ENCODE peak calls at places on chromosomes 4 and X, in four cellular contexts. B is H1, P is stomach, F is IMR-90. Q is an unnamed sample.

GRCh38 chr4:133130171-133130570 is 18.9 kb upstream of the PCDH10 start:
- DNase-seq in F (no peak), B (no peak), P (no peak), Q (no peak)

GRCh38 chr4:75016472-75016871 is 83.6 kb downstream of the PARM1 start:
- DNase-seq in B (no peak), F (no peak), P (no peak), Q (no peak)

GRCh38 chr4:157265281-157265680 is 44.8 kb downstream of the GRIA2 start:
- DNase-seq in F (no peak), P (peak; percentile 25), B (no peak), Q (no peak)

GRCh38 chrX:46994096-46994495 is 81.9 kb downstream of the JADE3 start:
- DNase-seq in F (peak; percentile 0), P (no peak), B (no peak), Q (no peak)

GRCh38 chr4:82661601-82662000 is 99.8 kb upstream of the TMEM150C start:
- DNase-seq in B (no peak), F (no peak), P (no peak), Q (no peak)

GRCh38 chr4:106585920-106586349 is 217.4 kb upstream of the GIMD1 start:
- DNase-seq in F (no peak), B (no peak), P (no peak), Q (no peak)

GRCh38 chr4:153215976-153216375 is 11.7 kb downstream of the TRIM2 start:
- DNase-seq in F (no peak), P (no peak), B (no peak), Q (no peak)

GRCh38 chr4:26029512-26030131 is 115.6 kb downstream of the SMIM20 start:
- DNase-seq in B (no peak), P (no peak), F (no peak), Q (no peak)

GRCh38 chr4:55075376-55075775 is 50.0 kb downstream of the KDR start:
- DNase-seq in B (no peak), F (no peak), P (no peak), Q (no peak)

GRCh38 chr4:53103489-53103888 is 241.4 kb downstream of the RASL11B start:
- DNase-seq in P (no peak), B (no peak), F (no peak), Q (no peak)

GRCh38 chrX:46838974-46839480 is 2.2 kb downstream of the RP2 start:
- DNase-seq in P (no peak), B (no peak), F (peak; percentile 22), Q (no peak)

GRCh38 chrX:72714471-72714916 is 388 bp upstream of the PHKA1 start:
- DNase-seq in P (peak; percentile 68), F (peak; percentile 62), B (peak; percentile 9), Q (peak; percentile 28)

GRCh38 chr4:15655223-15656037 is at the start of gene FBXL5:
- DNase-seq in B (no peak), F (peak; percentile 84), P (peak; percentile 84), Q (peak; percentile 68)

GRCh38 chr4:1367230-1367935 is 20.4 kb downstream of the UVSSA start:
- DNase-seq in F (no peak), B (no peak), P (no peak), Q (no peak)

GRCh38 chr4:147732516-147733193 is 767 bp downstream of the ARHGAP10 start:
- DNase-seq in P (no peak), B (no peak), F (peak; percentile 39), Q (no peak)

GRCh38 chr4:10521386-10521785 is 64.2 kb upstream of the ZNF518B start:
- DNase-seq in F (no peak), P (no peak), B (no peak), Q (no peak)

GRCh38 chrX:40148439-40149285 is 50.9 kb upstream of the BCOR start:
- DNase-seq in B (no peak), F (no peak), P (no peak), Q (no peak)

GRCh38 chr4:107666134-107666533 is 53.9 kb downstream of the PAPSS1 start:
- DNase-seq in F (peak; percentile 55), P (no peak), B (no peak), Q (no peak)

GRCh38 chr4:103046416-103047290 is 27.1 kb upstream of the SLC9B1 start:
- DNase-seq in F (peak; percentile 46), B (no peak), P (peak; percentile 30), Q (no peak)

GRCh38 chr4:105630670-105631655 is 77.5 kb downstream of the INTS12 start:
- DNase-seq in P (no peak), F (no peak), B (no peak), Q (no peak)

GRCh38 chrX:12890467-12890866 is 16.0 kb upstream of the TLR8 start:
- DNase-seq in P (no peak), F (no peak), B (no peak), Q (no peak)

DNA sequence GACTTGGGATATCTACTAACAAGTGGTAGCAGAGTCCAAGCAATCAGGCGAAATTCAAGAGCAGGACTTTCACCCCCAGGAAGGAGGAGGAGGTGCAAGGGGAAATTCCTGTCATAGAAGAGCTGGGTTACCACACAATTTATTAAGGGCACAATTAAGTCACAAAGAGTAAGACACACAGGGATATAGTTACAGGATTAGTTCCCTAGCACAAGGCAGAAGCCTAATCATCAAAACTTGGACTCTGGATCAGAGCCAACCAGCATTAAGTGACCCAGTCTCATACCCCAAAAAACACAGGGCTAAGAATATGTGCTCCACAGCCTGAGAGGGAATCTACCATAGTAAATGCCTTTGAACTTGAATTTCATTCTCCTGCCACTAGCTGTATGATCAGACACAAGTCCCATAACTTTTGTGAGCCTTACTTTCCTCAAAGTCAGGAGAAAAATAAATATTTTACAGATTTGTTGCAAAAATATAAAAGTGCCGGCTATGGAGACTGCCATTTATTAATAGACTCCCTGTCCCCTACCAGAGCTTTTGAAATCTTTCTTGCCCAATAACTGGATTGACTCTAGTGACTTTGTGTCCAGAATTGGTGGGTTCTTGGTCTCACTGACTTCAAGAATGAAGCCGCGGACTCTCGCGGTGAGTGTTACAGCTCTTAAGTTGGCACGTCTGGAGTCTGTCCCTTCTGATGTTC is 87.0 kb downstream of the SYNPO2 start:
- DNase-seq in B (no peak), P (no peak), F (no peak), Q (no peak)
- TF ChIP-seq POLR2A in B (no peak), P (no peak), F (no peak), Q (no peak)

GRCh38 chr4:119785963-119786362 is 157.4 kb upstream of the PDE5A start:
- DNase-seq in B (no peak), F (peak; percentile 23), P (peak; percentile 26), Q (no peak)
- TF ChIP-seq CTCF in B (peak; percentile 42), F (peak; percentile 42), P (peak; percentile 38), Q (peak; percentile 49)

DNA sequence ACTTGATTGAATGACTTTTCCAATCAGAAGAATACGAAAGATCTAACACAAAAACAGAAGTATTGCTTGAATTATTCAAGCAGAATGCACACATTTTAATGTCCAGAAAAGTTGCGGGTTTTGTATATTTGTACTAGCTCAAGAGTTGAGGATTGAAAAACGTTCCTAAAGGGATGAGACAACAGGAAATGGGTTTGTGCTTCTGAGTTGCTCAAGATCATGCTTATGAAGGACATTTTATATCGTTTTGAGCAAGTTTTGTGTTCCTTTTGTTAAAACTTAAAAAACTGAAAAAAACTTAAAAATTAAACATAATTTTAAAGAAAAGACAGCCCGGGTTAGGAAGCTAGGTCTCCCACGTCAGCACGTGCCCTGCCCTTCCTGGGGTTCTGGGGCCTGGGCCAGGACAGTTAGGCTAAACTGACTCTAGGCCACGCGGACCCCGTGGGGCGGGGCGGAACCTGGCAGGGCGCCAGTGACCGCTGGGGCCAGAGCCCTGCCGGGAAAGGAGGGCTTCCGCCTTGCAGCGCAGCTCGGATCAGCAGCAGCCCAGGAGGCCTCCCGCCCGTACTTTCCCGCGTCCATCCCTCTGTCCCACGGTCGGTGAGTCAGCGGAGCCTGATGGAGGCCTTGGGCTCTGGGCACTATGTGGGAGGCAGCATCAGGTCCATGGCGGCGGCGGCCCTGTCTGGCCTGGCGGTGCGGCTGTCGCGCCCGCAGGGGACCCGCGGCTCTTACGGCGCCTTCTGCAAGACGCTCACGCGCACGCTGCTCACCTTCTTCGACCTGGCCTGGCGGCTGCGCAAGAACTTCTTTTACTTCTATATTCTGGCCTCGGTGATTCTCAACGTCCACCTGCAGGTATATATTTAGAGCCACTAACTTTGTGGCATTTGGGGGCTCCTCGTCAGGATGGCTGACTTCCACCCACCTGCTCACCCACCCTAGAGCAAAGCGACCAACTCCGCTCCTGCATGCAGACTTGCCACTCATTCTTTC is at the start of gene SMIM10:
- DNase-seq in B (no peak), P (peak; percentile 55), F (peak; percentile 79), Q (peak; percentile 51)
- H3K9me3 ChIP-seq in B (no peaks in the 10 kb centered on the region), P (no peaks in the 10 kb centered on the region), F (no peaks in the 10 kb centered on the region), Q (no peaks in the 10 kb centered on the region)

GRCh38 chrX:38342853-38343778 is 9.3 kb upstream of the OTC start:
- DNase-seq in P (no peak), F (no peak), B (no peak), Q (no peak)
- TF ChIP-seq POLR2A in P (no peak), F (no peak), B (no peak), Q (no peak)

GRCh38 chr4:80219301-80220025 is 22.2 kb downstream of the PRDM8 start:
- DNase-seq in B (no peak), P (no peak), F (peak; percentile 60), Q (no peak)

GRCh38 chr4:80216100-80216761 is 18.9 kb downstream of the PRDM8 start:
- DNase-seq in F (no peak), B (no peak), P (no peak), Q (no peak)

GRCh38 chr4:80225628-80226027 is 28.3 kb downstream of the PRDM8 start:
- DNase-seq in B (no peak), P (no peak), F (peak; percentile 57), Q (no peak)

GRCh38 chr4:80220711-80221110 is 23.4 kb downstream of the PRDM8 start:
- DNase-seq in B (no peak), F (no peak), P (no peak), Q (no peak)

DNA sequence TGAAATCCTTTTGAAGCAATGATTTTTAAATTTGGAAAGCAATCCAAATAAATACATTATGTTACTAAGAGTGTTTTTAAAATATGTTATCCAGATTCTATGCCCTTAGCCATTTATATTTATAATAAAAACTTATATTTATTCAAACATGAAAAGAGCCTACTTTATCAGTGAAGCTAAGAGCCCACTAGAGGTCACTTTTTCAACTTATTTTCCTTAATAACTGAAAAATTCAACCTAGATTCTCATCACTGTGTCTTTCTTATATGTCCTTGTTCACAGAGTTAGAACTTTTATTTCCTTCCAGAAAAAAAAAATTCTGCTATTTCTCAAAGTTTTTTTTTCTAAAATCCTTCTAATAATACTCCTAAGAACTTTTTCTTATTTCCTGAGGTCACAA is 23.9 kb downstream of the PRDM8 start:
- DNase-seq in B (no peak), P (no peak), F (peak; percentile 61), Q (no peak)
- TF ChIP-seq CTCF in B (no peak), P (no peak), F (peak; percentile 54), Q (no peak)

DNA sequence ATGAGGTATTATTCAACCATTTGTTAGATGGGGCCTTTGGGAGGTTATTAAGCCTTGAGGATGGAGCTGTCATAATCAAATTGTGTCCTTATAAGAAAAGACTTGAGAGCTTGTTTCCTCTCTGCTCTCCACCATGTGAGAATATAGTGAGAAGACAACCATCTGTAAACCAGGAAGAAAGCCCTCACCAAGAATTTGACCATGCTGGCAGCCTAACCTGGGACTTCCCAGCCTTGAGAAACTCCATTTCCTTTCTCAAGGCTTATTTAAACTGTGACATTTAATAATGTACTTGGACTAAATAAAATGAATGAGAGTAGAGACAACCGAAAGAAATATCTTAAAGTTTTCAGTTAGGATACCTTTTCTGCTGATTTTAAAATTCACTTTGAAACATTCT is 83.7 kb upstream of the GC start:
- DNase-seq in B (no peak), F (peak; percentile 0), P (no peak), Q (no peak)
- H3K9me3 ChIP-seq in B (peaks cover 22% of the 10 kb centered on the region), F (peaks cover 2% of the 10 kb centered on the region), P (peaks cover 7% of the 10 kb centered on the region), Q (no peaks in the 10 kb centered on the region)